ENCODE peak calls at places on chromosomes 7 and 10, in ten cellular contexts. K, Z, G, D, M, Q, C, N, R and T are unnamed samples.

GRCh38 chr10:119312241-119312640 is 104.9 kb downstream of the GRK5 start:
- DNase-seq in K (no peak), Z (no peak), G (no peak), D (no peak), M (no peak), Q (no peak), C (no peak), N (no peak), R (no peak), T (no peak)

GRCh38 chr7:112431803-112432202 is 18.5 kb upstream of the IFRD1 start:
- DNase-seq in K (no peak), Z (no peak), G (no peak), D (no peak), M (no peak), Q (no peak), C (no peak), N (no peak), R (no peak), T (no peak)

GRCh38 chr7:105131890-105132289 is 117.9 kb downstream of the KMT2E start:
- DNase-seq in K (no peak), Z (no peak), G (no peak), D (no peak), M (no peak), Q (no peak), C (no peak), N (no peak), R (no peak), T (no peak)

GRCh38 chr7:16891338-16891737 is 9.6 kb upstream of the AGR3 start:
- DNase-seq in K (no peak), Z (peak; percentile 58), G (peak; percentile 7), D (no peak), M (peak; percentile 44), Q (no peak), C (peak; percentile 64), N (peak; percentile 63), R (no peak), T (peak; percentile 89)

GRCh38 chr10:12849351-12850181 is 151.9 kb downstream of the CCDC3 start:
- DNase-seq in K (no peak), Z (peak; percentile 11), G (no peak), D (peak; percentile 34), M (no peak), Q (no peak), C (no peak), N (no peak), R (no peak), T (no peak)

GRCh38 chr7:44291733-44292395 is 33.5 kb downstream of the CAMK2B start:
- DNase-seq in K (no peak), Z (no peak), G (no peak), D (no peak), M (no peak), Q (peak; percentile 12), C (no peak), N (no peak), R (peak; percentile 23), T (no peak)

GRCh38 chr7:127628445-127628844 is 10.5 kb upstream of the PAX4 start:
- DNase-seq in K (no peak), Z (no peak), G (no peak), D (no peak), M (no peak), Q (no peak), C (no peak), N (no peak), R (no peak), T (no peak)

GRCh38 chr7:45258533-45259226 is 101.1 kb downstream of the RAMP3 start:
- DNase-seq in K (no peak), Z (no peak), G (no peak), D (no peak), M (no peak), Q (no peak), C (no peak), N (no peak), R (no peak), T (no peak)

GRCh38 chr7:155449008-155449879 is 8.7 kb upstream of the EN2 start:
- DNase-seq in K (peak; percentile 25), Z (no peak), G (no peak), D (no peak), M (no peak), Q (peak; percentile 66), C (no peak), N (no peak), R (no peak), T (no peak)

GRCh38 chr7:114569160-114569559 is 154.5 kb downstream of the FOXP2 start:
- DNase-seq in K (no peak), Z (no peak), G (no peak), D (no peak), M (no peak), Q (no peak), C (no peak), N (no peak), R (no peak), T (no peak)

GRCh38 chr10:108583827-108584226 is 1339.5 kb downstream of the XPNPEP1 start:
- DNase-seq in K (no peak), Z (no peak), G (no peak), D (no peak), M (no peak), Q (no peak), C (no peak), N (no peak), R (no peak), T (no peak)

GRCh38 chr10:62636825-62637248 is 167.7 kb upstream of the ADO start:
- DNase-seq in K (no peak), Z (no peak), G (no peak), D (no peak), M (no peak), Q (no peak), C (no peak), N (no peak), R (no peak), T (no peak)

GRCh38 chr7:79782256-79782655 is 328.8 kb upstream of the MAGI2 start:
- DNase-seq in K (no peak), Z (no peak), G (no peak), D (no peak), M (no peak), Q (no peak), C (no peak), N (no peak), R (no peak), T (no peak)

GRCh38 chr7:211715-212058 is 19.3 kb downstream of the FAM20C start:
- DNase-seq in K (no peak), Z (no peak), G (no peak), D (no peak), M (no peak), Q (no peak), C (no peak), N (no peak), R (no peak), T (no peak)
- H3K4me1 ChIP-seq in K (peaks cover 7% of the 10 kb centered on the region), Z (no peaks in the 10 kb centered on the region), G (peaks cover 9% of the 10 kb centered on the region), D (no peaks in the 10 kb centered on the region), M (no peaks in the 10 kb centered on the region), Q (peaks cover 9% of the 10 kb centered on the region), C (no peaks in the 10 kb centered on the region), N (peaks cover 9% of the 10 kb centered on the region), R (peaks cover 3% of the 10 kb centered on the region), T (no peaks in the 10 kb centered on the region)

GRCh38 chr10:110651044-110651958 is 7.2 kb downstream of the RBM20 start:
- DNase-seq in K (no peak), Z (no peak), G (no peak), D (no peak), M (no peak), Q (no peak), C (no peak), N (no peak), R (peak; percentile 65), T (no peak)
- H3K4me3 ChIP-seq in K (no peak overlapping the region), Z (no peak overlapping the region), G (no peak overlapping the region), D (no peak overlapping the region), M (no peak overlapping the region), Q (no peak overlapping the region), C (no peak overlapping the region), N (no peak overlapping the region), R (no peak overlapping the region), T (no peak overlapping the region)

GRCh38 chr10:132685921-132686680 is 99.8 kb downstream of the NKX6-2 start:
- DNase-seq in K (peak; percentile 34), Z (no peak), G (no peak), D (peak; percentile 35), M (no peak), Q (peak; percentile 66), C (peak; percentile 19), N (no peak), R (peak; percentile 50), T (no peak)

GRCh38 chr10:132687181-132687892 is 98.6 kb downstream of the NKX6-2 start:
- DNase-seq in K (peak; percentile 25), Z (no peak), G (no peak), D (peak; percentile 44), M (no peak), Q (peak; percentile 55), C (peak; percentile 32), N (no peak), R (peak; percentile 55), T (no peak)

GRCh38 chr10:132681858-132682755 is 103.8 kb downstream of the NKX6-2 start:
- DNase-seq in K (peak; percentile 37), Z (no peak), G (no peak), D (peak; percentile 31), M (no peak), Q (peak; percentile 52), C (peak; percentile 26), N (no peak), R (peak; percentile 57), T (no peak)

GRCh38 chr10:132685121-132685891 is 100.6 kb downstream of the NKX6-2 start:
- DNase-seq in K (peak; percentile 75), Z (peak; percentile 43), G (no peak), D (peak; percentile 37), M (peak; percentile 66), Q (peak; percentile 78), C (peak; percentile 67), N (peak; percentile 90), R (peak; percentile 61), T (no peak)

DNA sequence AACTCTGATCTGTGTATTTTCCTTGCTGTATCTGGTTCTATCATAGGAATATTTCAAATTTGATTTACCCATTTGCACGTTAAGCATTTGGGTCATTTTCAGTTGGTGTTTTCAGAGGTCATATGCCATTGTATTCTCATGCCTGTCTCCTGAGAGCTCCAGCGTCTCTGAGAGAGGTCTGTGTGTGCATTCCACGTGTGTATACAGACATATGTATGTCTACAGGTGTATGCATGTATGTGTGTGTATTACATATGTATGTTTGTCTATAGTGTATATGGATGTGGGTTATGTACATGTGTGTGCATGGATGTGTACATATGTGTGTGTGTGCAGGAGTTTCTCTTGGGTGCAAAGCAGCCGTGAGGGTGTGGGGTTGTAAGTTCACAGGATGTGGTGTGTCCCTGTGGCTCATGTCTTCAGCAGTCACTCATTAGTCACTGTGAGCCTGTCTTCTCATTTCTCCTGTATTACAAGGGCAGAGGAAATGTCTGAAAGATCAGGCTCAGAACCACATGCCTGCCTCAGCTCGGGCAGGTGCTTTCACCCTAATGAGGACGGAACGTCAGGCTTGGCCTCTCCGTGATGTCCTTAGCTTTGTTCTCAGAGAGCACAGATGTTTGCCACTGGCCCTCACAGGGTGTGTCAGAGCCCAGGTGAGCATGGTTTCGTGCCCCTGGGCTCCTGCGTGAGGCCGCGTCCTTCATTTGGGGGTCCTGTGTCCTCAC is 101.6 kb downstream of the NKX6-2 start:
- DNase-seq in K (peak; percentile 15), Z (no peak), G (no peak), D (peak; percentile 32), M (no peak), Q (peak; percentile 38), C (peak; percentile 17), N (no peak), R (peak; percentile 39), T (peak; percentile 30)
- H3K4me1 ChIP-seq in K (peaks cover 22% of the 10 kb centered on the region), Z (peaks cover 7% of the 10 kb centered on the region), G (no peaks in the 10 kb centered on the region), D (no peaks in the 10 kb centered on the region), M (peaks cover 32% of the 10 kb centered on the region), Q (no peaks in the 10 kb centered on the region), C (peaks cover 15% of the 10 kb centered on the region), N (peaks cover 24% of the 10 kb centered on the region), R (no peaks in the 10 kb centered on the region), T (no peaks in the 10 kb centered on the region)

GRCh38 chr10:5423774-5424173 is 11.4 kb downstream of the NET1 start:
- DNase-seq in K (no peak), Z (no peak), G (no peak), D (no peak), M (no peak), Q (no peak), C (no peak), N (no peak), R (no peak), T (no peak)
- H3K4me3 ChIP-seq in K (no peak overlapping the region), Z (no peak overlapping the region), G (no peak overlapping the region), D (no peak overlapping the region), M (no peak overlapping the region), Q (no peak overlapping the region), C (no peak overlapping the region), N (no peak overlapping the region), R (no peak overlapping the region), T (no peak overlapping the region)